ENCODE peak calls at places on chromosomes 12 and 14, in five cellular contexts. E is endothelial cell, O is choroid plexus epithelial cell, I is astrocyte of the cerebellum, A is adrenal gland. M is an unnamed sample.

GRCh38 chr14:104451474-104451873 is 128.1 kb upstream of the C14orf180 start:
- DNase-seq in E (no peak), I (no peak), O (no peak), A (peak), M (no peak)

GRCh38 chr14:83071888-83072501 is 1538.3 kb upstream of the SEL1L start:
- DNase-seq in E (peak), O (peak), I (no peak), A (no peak), M (peak)

GRCh38 chr14:91413547-91414474 is 3.8 kb downstream of the CCDC88C start:
- DNase-seq in A (no peak), O (no peak), I (no peak), E (no peak), M (peak)

GRCh38 chr12:113086249-113087164 is 30.0 kb downstream of the DTX1 start:
- DNase-seq in A (no peak), E (no peak), I (no peak), O (no peak), M (peak)

GRCh38 chr12:115349711-115350110 is 665.7 kb upstream of the TBX3 start:
- DNase-seq in I (no peak), E (no peak), A (no peak), O (peak), M (no peak)

GRCh38 chr12:99027491-99027890 is 382.4 kb downstream of the APAF1 start:
- DNase-seq in A (peak), E (no peak), I (no peak), O (no peak), M (peak)

GRCh38 chr14:53951661-53952265 is 4.9 kb downstream of the BMP4 start:
- DNase-seq in A (no peak), O (no peak), E (no peak), I (no peak), M (no peak)

GRCh38 chr12:72723732-72724131 is 451.6 kb downstream of the TRHDE start:
- DNase-seq in I (no peak), E (no peak), O (no peak), A (no peak), M (no peak)

GRCh38 chr14:86012391-86012790 is 482.4 kb downstream of the FLRT2 start:
- DNase-seq in I (no peak), E (no peak), O (no peak), A (no peak), M (no peak)

GRCh38 chr14:26323781-26324363 is 274.0 kb downstream of the NOVA1 start:
- DNase-seq in I (no peak), A (no peak), O (no peak), E (no peak), M (no peak)

GRCh38 chr14:64465856-64466554 is 706 bp downstream of the AKAP5 start:
- DNase-seq in O (peak), I (peak), A (peak), E (peak), M (peak)

GRCh38 chr14:77459072-77459723 is 1.3 kb downstream of the AHSA1 start:
- DNase-seq in E (peak), O (peak), A (peak), I (peak), M (peak)
- TF ChIP-seq CTCF in E (peak), O (peak), A (peak), I (peak), M (peak)

GRCh38 chr12:111607239-111607638 is 8.1 kb upstream of the ATXN2 start:
- DNase-seq in O (no peak), A (no peak), E (no peak), I (no peak), M (no peak)
- TF ChIP-seq CTCF in O (peak), A (no peak), E (no peak), I (no peak), M (no peak)

GRCh38 chr14:35963209-35963608 is 137.1 kb downstream of the BRMS1L start:
- DNase-seq in O (peak), A (no peak), E (peak), I (no peak), M (peak)
- TF ChIP-seq CTCF in O (peak), A (no peak), E (peak), I (peak), M (no peak)

DNA sequence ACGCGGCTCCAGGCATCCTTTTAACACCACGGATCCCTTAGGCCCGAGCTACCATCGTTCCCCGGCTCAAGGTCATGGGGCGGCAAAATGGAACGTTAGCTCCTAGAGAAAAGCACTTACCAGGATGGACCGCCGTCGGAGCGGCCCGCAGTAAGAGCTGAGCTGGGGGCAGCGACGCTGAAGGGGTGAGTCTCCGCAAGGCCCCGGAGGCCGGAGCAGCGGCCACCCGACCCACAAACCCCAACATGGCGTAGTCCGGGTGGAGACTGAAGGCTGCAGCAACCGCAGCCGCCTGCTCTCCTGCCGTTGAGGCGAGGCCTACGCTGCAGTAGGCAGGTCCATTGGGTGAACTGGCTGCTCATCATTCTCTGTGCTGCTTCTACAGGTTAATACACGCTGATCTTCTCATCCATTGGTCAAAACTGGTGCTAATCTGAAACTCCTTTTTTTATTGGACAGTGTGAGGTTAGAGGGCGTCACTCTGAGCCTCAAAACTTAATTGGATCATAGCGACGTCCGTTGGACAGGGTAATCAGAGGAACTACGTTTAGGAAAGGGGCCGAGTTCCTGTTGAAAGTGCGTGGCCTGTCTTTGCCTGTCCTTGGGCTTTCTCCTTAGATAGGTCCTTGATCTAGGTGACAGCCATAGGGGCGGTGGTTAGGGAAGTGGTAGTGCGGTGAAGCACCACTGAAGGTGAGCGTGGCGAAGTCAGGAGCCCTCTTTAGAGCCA is at the start of gene ATP5F1B:
- DNase-seq in E (peak), I (peak), O (peak), A (peak), M (peak)
- TF ChIP-seq CTCF in E (no peak), I (no peak), O (no peak), A (no peak), M (no peak)

GRCh38 chr12:21938879-21939278 is 2.3 kb downstream of the ABCC9 start:
- DNase-seq in O (no peak), E (no peak), A (no peak), I (no peak), M (no peak)

GRCh38 chr12:21939435-21939834 is 1.8 kb downstream of the ABCC9 start:
- DNase-seq in E (no peak), A (no peak), O (no peak), I (no peak), M (no peak)

GRCh38 chr12:21941522-21942376 is 523 bp upstream of the ABCC9 start:
- DNase-seq in A (peak), I (no peak), O (peak), E (peak), M (no peak)

GRCh38 chr12:21940972-21941521 is at the start of gene ABCC9:
- DNase-seq in A (peak), I (no peak), O (peak), E (peak), M (no peak)

GRCh38 chr12:21940549-21940948 is 677 bp downstream of the ABCC9 start:
- DNase-seq in A (no peak), E (no peak), I (no peak), O (no peak), M (no peak)
- TF ChIP-seq CTCF in A (no peak), E (no peak), I (no peak), O (no peak), M (no peak)

DNA sequence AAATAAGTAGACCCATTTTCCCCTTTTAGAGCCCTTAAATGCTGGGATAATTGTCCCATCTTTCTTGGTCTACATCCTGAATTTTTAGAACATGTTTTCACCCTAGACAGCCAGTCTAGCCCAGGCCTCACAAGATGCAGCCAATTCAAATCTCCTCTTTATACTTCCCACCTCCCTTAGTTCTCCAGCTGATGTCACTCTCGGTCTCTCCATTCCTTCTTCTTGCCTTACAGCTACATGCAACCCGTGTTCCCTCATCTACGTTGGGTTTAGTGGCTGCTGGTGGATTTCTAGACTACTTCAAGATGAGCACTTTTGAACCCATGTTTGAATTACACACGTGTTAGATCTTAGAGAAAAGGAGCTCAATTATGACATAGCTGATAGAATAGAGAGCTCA is 132.0 kb downstream of the PPM1H start:
- DNase-seq in A (no peak), I (no peak), O (peak), E (no peak), M (no peak)
- TF ChIP-seq CTCF in A (no peak), I (peak), O (peak), E (no peak), M (no peak)

GRCh38 chr12:42802688-42803279 is 213.2 kb upstream of the PRICKLE1 start:
- DNase-seq in A (no peak), E (no peak), I (no peak), O (no peak), M (no peak)

GRCh38 chr12:42801271-42801670 is 211.7 kb upstream of the PRICKLE1 start:
- DNase-seq in I (no peak), O (no peak), E (no peak), A (no peak), M (no peak)

GRCh38 chr12:42794811-42795210 is 205.3 kb upstream of the PRICKLE1 start:
- DNase-seq in E (no peak), A (no peak), O (no peak), I (no peak), M (no peak)

GRCh38 chr12:42798811-42799438 is 209.4 kb upstream of the PRICKLE1 start:
- DNase-seq in E (no peak), A (no peak), O (peak), I (peak), M (no peak)
- TF ChIP-seq CTCF in E (no peak), A (no peak), O (no peak), I (no peak), M (no peak)

GRCh38 chr12:110613771-110614684 is at the start of gene TCTN1:
- DNase-seq in E (peak), I (peak), A (peak), O (peak), M (peak)
- TF ChIP-seq CTCF in E (no peak), I (no peak), A (no peak), O (peak), M (no peak)

GRCh38 chr12:93127107-93127560 is 198.0 kb upstream of the EEA1 start:
- DNase-seq in E (no peak), O (peak), A (no peak), I (no peak), M (no peak)

GRCh38 chr12:93126069-93126474 is 197.0 kb upstream of the EEA1 start:
- DNase-seq in O (no peak), A (no peak), I (no peak), E (no peak), M (no peak)

GRCh38 chr12:93125126-93125525 is 196.0 kb upstream of the EEA1 start:
- DNase-seq in E (no peak), A (no peak), I (no peak), O (no peak), M (no peak)

GRCh38 chr12:93128332-93128707 is 199.2 kb upstream of the EEA1 start:
- DNase-seq in A (no peak), I (no peak), E (no peak), O (no peak), M (no peak)

GRCh38 chr12:93127582-93128331 is 198.7 kb upstream of the EEA1 start:
- DNase-seq in I (peak), A (peak), O (peak), E (no peak), M (no peak)
- TF ChIP-seq CTCF in I (peak), A (peak), O (peak), E (no peak), M (no peak)

DNA sequence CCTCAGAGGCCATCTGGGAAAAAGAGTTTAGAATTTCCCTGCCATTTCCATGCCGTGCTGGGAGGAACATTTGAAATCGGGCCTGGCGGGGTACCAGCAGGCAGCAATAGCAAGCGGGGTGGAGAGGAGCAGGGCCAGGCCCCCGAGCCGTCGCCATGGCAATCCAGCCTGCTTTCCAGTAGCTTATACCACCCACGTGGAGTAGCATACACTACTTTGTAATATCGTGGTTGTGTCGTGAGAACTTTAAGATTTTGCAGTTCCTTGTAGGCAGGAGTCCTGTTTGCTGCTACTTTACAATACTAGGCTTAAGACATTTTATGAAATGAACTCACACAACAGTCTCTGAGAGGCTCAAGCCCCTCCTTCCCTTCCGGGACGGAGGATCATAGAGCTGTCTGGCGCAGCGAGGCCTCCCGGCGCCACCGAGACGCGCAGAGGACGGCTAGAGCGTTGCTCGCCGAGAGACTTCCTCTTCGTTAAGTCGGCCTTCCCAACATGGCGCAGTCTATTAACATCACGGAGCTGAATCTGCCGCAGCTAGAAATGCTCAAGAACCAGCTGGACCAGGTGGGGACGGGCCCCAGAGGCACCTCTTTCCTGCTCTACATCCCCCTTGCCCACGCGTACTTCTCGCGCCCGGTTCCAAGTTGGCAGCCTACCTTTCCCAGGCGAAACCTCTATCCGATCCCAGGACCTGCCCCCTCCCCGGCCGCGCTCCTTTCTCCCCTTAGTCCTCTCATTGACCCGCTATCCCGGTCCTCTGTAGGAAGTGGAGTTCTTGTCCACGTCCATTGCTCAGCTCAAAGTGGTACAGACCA is at the start of gene PFDN5:
- DNase-seq in A (peak), I (peak), O (peak), E (peak), M (peak)
- TF ChIP-seq CTCF in A (peak), I (no peak), O (peak), E (no peak), M (no peak)

M was measured in Calu3.